ENCODE peak calls at places on chromosomes 2 and 18, in four cellular contexts. X is GM12878, F is H1, Z is HepG2. W is an unnamed sample.

GRCh38 chr18:27865431-27865830 is 311.5 kb downstream of the CDH2 start:
- DNase-seq in F (no peak), Z (no peak), X (no peak), W (no peak)

GRCh38 chr2:55839182-55839819 is 84.3 kb downstream of the EFEMP1 start:
- DNase-seq in Z (peak), X (no peak), F (no peak), W (no peak)

GRCh38 chr18:2847341-2848144 is 737 bp downstream of the EMILIN2 start:
- DNase-seq in F (no peak), Z (no peak), X (no peak), W (no peak)

GRCh38 chr2:33160217-33160616 is 213.5 kb downstream of the LTBP1 start:
- DNase-seq in F (no peak), X (no peak), Z (no peak), W (no peak)

GRCh38 chr2:68853035-68853434 is 18.2 kb downstream of the BMP10 start:
- DNase-seq in X (no peak), Z (no peak), F (no peak), W (no peak)

GRCh38 chr2:227130636-227131035 is 33.4 kb downstream of the COL4A4 start:
- DNase-seq in F (no peak), X (no peak), Z (no peak), W (no peak)

GRCh38 chr18:48860276-48861180 is 90.2 kb downstream of the SMAD7 start:
- DNase-seq in Z (no peak), F (no peak), X (no peak), W (no peak)

GRCh38 chr18:70293166-70293565 is 4.3 kb downstream of the SOCS6 start:
- DNase-seq in F (no peak), X (no peak), Z (no peak), W (no peak)

GRCh38 chr2:160984426-160985077 is 175.7 kb upstream of the TANK start:
- DNase-seq in Z (no peak), F (no peak), X (no peak), W (no peak)

GRCh38 chr2:230874456-230874855 is 9.7 kb downstream of the ITM2C start:
- DNase-seq in Z (no peak), F (no peak), X (no peak), W (no peak)

GRCh38 chr2:231452799-231453508 is 11.3 kb downstream of the NCL start:
- DNase-seq in X (no peak), F (no peak), Z (peak), W (no peak)

GRCh38 chr2:23360571-23361125 is 24.3 kb upstream of the KLHL29 start:
- DNase-seq in X (no peak), F (no peak), Z (peak), W (no peak)

GRCh38 chr18:36365836-36366775 is 68.6 kb downstream of the FHOD3 start:
- DNase-seq in X (peak), Z (no peak), F (no peak), W (no peak)

GRCh38 chr2:217833439-217833838 is 169.4 kb downstream of the TNS1 start:
- DNase-seq in X (no peak), Z (no peak), F (no peak), W (no peak)

GRCh38 chr2:152322222-152322621 is 12.8 kb upstream of the FMNL2 start:
- DNase-seq in X (no peak), F (no peak), Z (no peak), W (no peak)

GRCh38 chr2:88016086-88016947 is at the start of gene RNU2-63P:
- DNase-seq in Z (peak), X (peak), F (peak), W (peak)

GRCh38 chr2:29022455-29023128 is 41.5 kb downstream of the TOGARAM2 start:
- DNase-seq in F (no peak), X (no peak), Z (no peak), W (no peak)

GRCh38 chr2:90069290-90069894 is 1377.9 kb downstream of the RPIA start:
- DNase-seq in X (no peak), Z (peak), F (peak), W (peak)

GRCh38 chr18:55557211-55557610 is 30.8 kb downstream of the TCF4 start:
- DNase-seq in F (no peak), X (no peak), Z (no peak), W (no peak)

GRCh38 chr2:113965644-113966043 is 75.8 kb downstream of the ACTR3 start:
- DNase-seq in Z (peak), X (no peak), F (no peak), W (peak)

GRCh38 chr2:95297088-95297487 is at the start of gene KCNIP3:
- DNase-seq in Z (no peak), F (no peak), X (no peak), W (no peak)

DNA sequence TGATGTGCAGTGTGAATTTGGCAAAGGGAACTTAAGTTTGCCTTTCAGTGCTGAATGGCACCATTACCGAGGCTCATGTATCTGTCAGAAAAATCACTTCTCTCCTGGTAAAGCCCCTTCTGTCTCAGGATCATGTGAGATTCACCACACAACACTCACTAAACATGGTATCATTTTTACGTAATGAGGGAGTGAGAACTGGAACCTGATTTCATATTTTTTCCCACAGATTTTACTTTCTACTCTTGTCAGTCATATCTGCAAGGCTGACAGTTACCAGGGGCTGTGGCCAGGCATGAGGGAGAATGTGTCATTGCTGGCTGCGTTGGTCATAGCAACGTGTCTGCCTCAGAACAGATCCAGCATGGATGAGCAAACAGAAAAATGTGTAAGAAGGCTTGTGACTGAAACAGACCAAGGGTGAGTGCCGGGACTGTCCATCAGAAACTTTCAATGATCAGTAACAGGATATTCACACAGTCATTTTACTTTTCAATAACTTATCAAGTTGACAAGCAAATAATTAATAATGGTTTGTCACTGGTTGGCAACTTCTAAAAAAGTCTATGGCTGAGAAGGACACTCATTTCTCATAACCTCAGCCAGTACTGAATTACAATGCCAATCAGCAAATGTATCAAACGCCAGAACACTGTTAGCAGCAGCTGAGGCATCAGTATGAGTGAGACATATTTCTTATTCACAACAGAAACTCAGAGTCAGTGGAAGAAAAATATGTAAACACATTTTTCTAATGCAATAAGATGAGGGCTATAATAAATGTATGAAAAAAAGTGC is 100.5 kb downstream of the CDC42EP3 start:
- DNase-seq in F (no peak), X (peak), Z (no peak), W (no peak)
- TF ChIP-seq SUZ12 in F (no peak), X (no peak), Z (no peak), W (no peak)

GRCh38 chr2:45169339-45170190 is 160.3 kb upstream of the SIX2 start:
- DNase-seq in X (no peak), Z (no peak), F (no peak), W (no peak)
- TF ChIP-seq YY1 in X (no peak), Z (no peak), F (no peak), W (no peak)

GRCh38 chr2:144376475-144376874 is 143.4 kb downstream of the ZEB2 start:
- DNase-seq in X (no peak), Z (no peak), F (no peak), W (no peak)

GRCh38 chr2:144376926-144377325 is 143.0 kb downstream of the ZEB2 start:
- DNase-seq in F (no peak), Z (no peak), X (no peak), W (no peak)

GRCh38 chr2:144379891-144380311 is 140.0 kb downstream of the ZEB2 start:
- DNase-seq in Z (no peak), F (no peak), X (no peak), W (no peak)

GRCh38 chr2:144378551-144378950 is 141.4 kb downstream of the ZEB2 start:
- DNase-seq in Z (no peak), F (no peak), X (no peak), W (no peak)

DNA sequence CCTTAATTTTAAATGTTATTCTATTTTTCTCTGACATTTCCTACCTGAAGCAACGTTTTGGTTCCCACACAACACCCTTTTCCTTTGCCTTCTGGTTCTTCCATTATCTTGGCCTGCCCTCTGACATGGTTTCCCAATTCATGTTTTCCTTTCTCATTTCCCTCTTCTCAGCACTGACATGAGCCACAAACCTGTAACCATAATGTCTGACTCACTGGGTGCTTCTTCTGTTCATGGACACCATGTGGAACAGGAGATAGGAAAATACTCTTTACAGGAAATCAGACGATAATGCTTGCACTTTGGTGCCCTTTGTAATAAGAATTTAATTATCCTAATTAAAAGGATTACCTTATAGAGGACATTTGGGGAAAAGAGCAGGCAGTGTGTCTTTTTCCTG is 142.0 kb downstream of the ZEB2 start:
- DNase-seq in F (no peak), X (no peak), Z (no peak), W (no peak)
- H3K4me3 ChIP-seq in F (no peak), X (no peak), Z (no peak), W (no peak)

DNA sequence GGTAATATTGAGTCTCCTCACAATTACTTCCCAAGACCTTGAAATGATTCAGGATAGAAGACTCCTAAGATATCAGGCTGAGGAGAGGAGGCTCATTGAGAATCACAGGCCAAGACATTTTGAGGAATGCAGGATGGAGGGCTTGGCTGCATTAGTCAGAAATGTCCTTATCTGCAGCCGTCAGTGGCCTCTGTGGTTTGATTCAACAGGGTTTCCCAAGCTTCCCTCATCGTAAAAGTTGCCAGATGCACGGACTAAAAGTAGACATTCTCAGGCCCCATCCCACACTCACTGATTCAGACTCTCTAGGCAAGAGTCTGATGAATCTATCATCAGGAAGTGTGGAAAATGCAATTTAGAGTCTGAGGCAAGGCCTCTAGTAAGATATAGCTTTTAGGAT is 34.0 kb upstream of the TMEM178A start:
- DNase-seq in F (no peak), Z (no peak), X (no peak), W (no peak)
- TF ChIP-seq SUZ12 in F (no peak), Z (no peak), X (no peak), W (no peak)

GRCh38 chr2:30417253-30417652 is 29.8 kb upstream of the LCLAT1 start:
- DNase-seq in F (no peak), X (no peak), Z (no peak), W (peak)
- TF ChIP-seq YY1 in F (no peak), X (no peak), Z (no peak), W (no peak)

DNA sequence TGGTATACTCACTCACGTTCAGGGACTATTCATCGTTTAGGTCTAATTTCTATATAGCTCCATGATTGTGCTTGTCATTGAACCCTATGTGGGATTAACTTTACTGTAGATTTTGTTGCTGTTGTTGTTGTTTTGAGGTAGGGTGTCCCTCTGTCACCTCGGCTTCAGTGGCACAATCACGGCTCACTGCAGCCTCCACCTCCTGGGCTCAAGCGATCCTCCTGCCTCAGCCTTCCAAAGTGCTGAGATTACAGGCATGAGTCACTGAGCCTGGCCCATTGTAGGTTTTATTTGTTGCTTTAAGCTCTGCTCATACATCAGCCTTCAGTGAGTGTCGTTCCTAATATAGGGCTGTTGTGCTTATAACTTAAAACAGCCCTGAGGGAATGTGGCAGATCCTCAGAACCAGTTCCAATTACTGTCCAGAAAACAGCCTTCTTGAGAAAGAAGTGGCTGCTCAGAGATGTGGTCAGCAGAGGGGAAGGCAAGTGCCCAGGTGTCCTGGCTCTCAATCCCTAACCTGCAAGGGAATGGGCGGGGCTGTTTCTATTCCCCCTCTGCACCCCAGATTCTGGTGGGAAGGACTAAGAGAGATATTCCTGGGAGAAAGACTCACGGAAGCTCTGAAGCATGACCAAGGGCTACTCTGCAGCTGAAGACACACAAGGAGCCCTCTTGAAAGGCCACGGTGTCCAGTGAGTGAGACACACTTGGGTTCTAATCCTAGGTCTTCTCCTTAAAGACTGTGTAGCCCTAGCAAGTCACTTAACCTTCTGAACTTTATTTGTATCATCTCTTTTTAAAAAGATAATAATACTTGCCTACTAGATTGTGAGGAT is 79.6 kb upstream of the LCLAT1 start:
- DNase-seq in X (no peak), Z (no peak), F (no peak), W (no peak)
- H3K4me3 ChIP-seq in X (no peak), Z (no peak), F (no peak), W (no peak)

W was measured in NT2/D1.